ENCODE peak calls at places on chromosomes 16 and 17, in seven cellular contexts. T is cardiac muscle cell; W is CD8-positive, alpha-beta memory T cell; S is GM23338; M is effector memory CD4-positive, alpha-beta T cell; F is OCI-LY7; E is transverse colon. I is an unnamed sample. For H3K4me1 and H3K36me3, the result is how much of the 10 kb centered on the place peaks cover.

GRCh38 chr17:76528528-76529223 is 8.8 kb downstream of the CYGB start:
- DNase-seq in T (no peak), E (no peak), M (no peak), S (no peak), W (no peak), F (peak), I (no peak)

GRCh38 chr17:63497708-63498483 is 21.0 kb downstream of the ACE start:
- DNase-seq in T (peak), W (no peak), M (no peak), S (peak), F (peak), E (no peak), I (no peak)

GRCh38 chr16:56789360-56789759 is 59.4 kb downstream of the NUP93 start:
- DNase-seq in T (peak), S (no peak), M (no peak), E (peak), F (peak), W (no peak), I (no peak)

GRCh38 chr17:33385713-33386112 is 92.6 kb upstream of the ASIC2 start:
- DNase-seq in S (no peak), M (no peak), E (no peak), T (no peak), W (no peak), F (no peak), I (no peak)

GRCh38 chr17:63475491-63476412 is 1.1 kb upstream of the ACE start:
- DNase-seq in F (no peak), S (peak), E (no peak), W (no peak), M (no peak), T (no peak), I (no peak)

GRCh38 chr17:36934759-36935630 is 2.3 kb upstream of the LHX1 start:
- DNase-seq in E (no peak), M (no peak), W (no peak), S (peak), T (peak), F (no peak), I (peak)

GRCh38 chr17:73286863-73287296 is 24.9 kb downstream of the CDC42EP4 start:
- DNase-seq in F (no peak), S (no peak), E (no peak), M (no peak), T (no peak), W (no peak), I (no peak)

GRCh38 chr17:6862822-6863221 is 31.3 kb upstream of the TEKT1 start:
- DNase-seq in W (no peak), M (no peak), T (no peak), E (no peak), S (no peak), F (no peak), I (no peak)

GRCh38 chr16:67538666-67539101 is 10.1 kb downstream of the RIPOR1 start:
- DNase-seq in T (no peak), E (no peak), W (no peak), M (no peak), S (peak), F (no peak), I (no peak)

GRCh38 chr16:4902038-4902437 is 34.9 kb downstream of the PPL start:
- DNase-seq in W (no peak), F (no peak), T (no peak), S (no peak), M (no peak), E (no peak), I (no peak)

GRCh38 chr17:19317359-19318095 is 45.0 kb downstream of the B9D1 start:
- DNase-seq in E (peak), S (peak), W (no peak), T (peak), M (no peak), F (peak), I (no peak)

GRCh38 chr17:40722146-40722720 is 18.7 kb upstream of the KRT24 start:
- DNase-seq in T (no peak), M (no peak), W (no peak), E (no peak), F (no peak), S (no peak), I (no peak)

GRCh38 chr17:57508706-57509105 is 236.4 kb downstream of the CCDC182 start:
- DNase-seq in F (no peak), M (no peak), S (no peak), T (no peak), E (no peak), W (no peak), I (no peak)

GRCh38 chr17:30113213-30113612 is 3.4 kb upstream of the NSRP1 start:
- DNase-seq in T (no peak), M (no peak), F (no peak), S (no peak), E (peak), W (no peak), I (no peak)

GRCh38 chr17:7961436-7961835 is 29.4 kb downstream of the CNTROB start:
- DNase-seq in W (no peak), T (no peak), F (no peak), E (no peak), S (no peak), M (no peak), I (no peak)

GRCh38 chr17:73342549-73343167 is 30.9 kb upstream of the CDC42EP4 start:
- DNase-seq in M (no peak), W (no peak), S (peak), T (no peak), F (no peak), E (no peak), I (no peak)

GRCh38 chr16:69123894-69124293 is 8.5 kb downstream of the CHTF8 start:
- DNase-seq in E (peak), F (peak), S (peak), M (peak), T (peak), W (peak), I (peak)

GRCh38 chr16:89166696-89167424 is 4.7 kb upstream of the CDH15 start:
- DNase-seq in W (no peak), F (no peak), T (no peak), E (no peak), M (no peak), S (no peak), I (peak)

GRCh38 chr17:73787721-73788051 is 143.4 kb upstream of the SDK2 start:
- DNase-seq in T (peak), F (no peak), S (no peak), W (no peak), E (no peak), M (no peak), I (no peak)

GRCh38 chr17:4433515-4434031 is at the start of gene SPNS3:
- DNase-seq in E (no peak), M (no peak), S (no peak), W (peak), F (peak), T (no peak), I (peak)

GRCh38 chr17:60641810-60642220 is 35.8 kb upstream of the BCAS3 start:
- DNase-seq in T (peak), W (peak), M (peak), S (peak), F (peak), E (peak), I (peak)

GRCh38 chr16:25996052-25996451 is 304.3 kb downstream of the HS3ST4 start:
- DNase-seq in M (no peak), T (no peak), F (peak), W (no peak), E (no peak), S (peak), I (no peak)

GRCh38 chr17:16419929-16420271 is 4.5 kb downstream of the TRPV2 start:
- DNase-seq in F (no peak), W (peak), T (no peak), M (peak), E (no peak), S (no peak), I (peak)

GRCh38 chr17:1232786-1233185 is 37.5 kb upstream of the BHLHA9 start:
- DNase-seq in F (no peak), S (no peak), T (no peak), E (no peak), W (no peak), M (no peak), I (no peak)

GRCh38 chr16:12057276-12057675 is 80.7 kb downstream of the SNX29 start:
- DNase-seq in S (peak), T (no peak), M (no peak), F (no peak), W (no peak), E (peak), I (no peak)

GRCh38 chr16:78993342-78993741 is 607.2 kb downstream of the MAF start:
- DNase-seq in S (no peak), T (peak), E (no peak), W (no peak), M (no peak), F (no peak), I (no peak)

GRCh38 chr17:77666881-77667395 is 291.6 kb upstream of the TNRC6C start:
- DNase-seq in F (peak), W (peak), S (no peak), T (no peak), E (peak), M (peak), I (peak)

GRCh38 chr17:74690409-74690825 is 22.3 kb downstream of the CD300LF start:
- DNase-seq in W (no peak), M (no peak), S (no peak), F (peak), E (peak), T (peak), I (no peak)

DNA sequence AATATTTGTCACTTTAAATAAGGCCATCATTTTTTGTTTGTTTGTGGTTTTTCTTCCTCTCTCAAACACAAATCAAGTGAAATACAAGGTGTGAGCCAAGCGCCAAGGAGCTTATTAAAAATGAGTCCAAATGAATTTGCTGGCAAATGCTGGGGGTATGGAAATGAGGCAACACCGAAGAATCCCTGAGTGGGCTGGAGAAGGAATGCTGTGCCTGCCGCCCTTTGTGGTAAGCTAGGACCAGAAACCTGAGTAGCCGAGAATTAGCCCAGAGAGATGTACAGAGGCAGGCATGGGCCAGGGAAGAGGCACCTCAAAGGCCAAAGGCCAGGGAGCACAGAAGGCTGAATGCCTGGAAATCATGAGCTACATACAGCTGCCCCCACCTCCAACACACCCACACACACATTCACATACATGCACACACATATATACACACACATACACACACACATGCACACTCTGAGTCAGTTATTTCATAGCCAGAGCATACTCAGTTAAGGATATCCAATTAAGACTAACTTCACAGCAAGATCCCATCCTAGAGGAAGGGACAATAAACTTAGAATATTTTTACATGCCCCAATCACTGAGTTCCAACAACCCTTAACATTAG is 266.1 kb upstream of the DYNLRB2 start:
- DNase-seq in S (no peak), F (no peak), W (no peak), T (no peak), M (no peak), E (no peak), I (no peak)
- H3K27ac ChIP-seq in S (no peak), F (no peak), W (no peak), T (no peak), M (no peak), E (no peak), I (no peak)

GRCh38 chr16:21159281-21159951 is 942 bp downstream of the LDAF1 start:
- DNase-seq in S (peak), W (no peak), M (no peak), E (peak), T (peak), F (peak), I (peak)
- H3K4me1 ChIP-seq in S (under half), W (under half), M (under half), E (under half), T (under half), F (under half), I (under half)

GRCh38 chr16:24789881-24790280 is 55.9 kb upstream of the SLC5A11 start:
- DNase-seq in F (no peak), S (no peak), E (no peak), T (no peak), W (no peak), M (no peak), I (no peak)
- H3K36me3 ChIP-seq in F (half or more), S (half or more), E (under half), T (under half), W (under half), M (under half), I (half or more)

DNA sequence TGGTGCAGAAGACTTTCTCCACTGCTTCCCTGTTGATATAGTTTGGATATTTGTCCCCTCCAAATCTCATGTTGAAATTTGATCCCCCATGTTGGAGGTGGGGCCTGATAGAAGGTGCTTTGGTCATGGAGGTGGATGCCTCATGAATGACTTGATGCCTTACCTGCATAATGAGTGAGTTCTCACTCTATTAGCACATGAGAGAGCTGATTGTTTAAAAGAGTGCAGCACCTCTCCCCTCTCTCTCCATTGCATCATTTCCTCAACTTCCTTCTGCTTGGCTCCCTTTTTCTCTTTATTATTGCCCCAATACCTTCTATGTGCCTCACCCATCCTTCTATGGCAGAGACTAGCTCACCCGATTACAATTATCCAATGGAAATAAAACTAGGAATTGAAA is 90.8 kb upstream of the COX10 start:
- DNase-seq in E (no peak), F (no peak), M (no peak), T (no peak), W (no peak), S (peak), I (no peak)
- H3K27ac ChIP-seq in E (no peak), F (no peak), M (no peak), T (no peak), W (no peak), S (peak), I (no peak)

DNA sequence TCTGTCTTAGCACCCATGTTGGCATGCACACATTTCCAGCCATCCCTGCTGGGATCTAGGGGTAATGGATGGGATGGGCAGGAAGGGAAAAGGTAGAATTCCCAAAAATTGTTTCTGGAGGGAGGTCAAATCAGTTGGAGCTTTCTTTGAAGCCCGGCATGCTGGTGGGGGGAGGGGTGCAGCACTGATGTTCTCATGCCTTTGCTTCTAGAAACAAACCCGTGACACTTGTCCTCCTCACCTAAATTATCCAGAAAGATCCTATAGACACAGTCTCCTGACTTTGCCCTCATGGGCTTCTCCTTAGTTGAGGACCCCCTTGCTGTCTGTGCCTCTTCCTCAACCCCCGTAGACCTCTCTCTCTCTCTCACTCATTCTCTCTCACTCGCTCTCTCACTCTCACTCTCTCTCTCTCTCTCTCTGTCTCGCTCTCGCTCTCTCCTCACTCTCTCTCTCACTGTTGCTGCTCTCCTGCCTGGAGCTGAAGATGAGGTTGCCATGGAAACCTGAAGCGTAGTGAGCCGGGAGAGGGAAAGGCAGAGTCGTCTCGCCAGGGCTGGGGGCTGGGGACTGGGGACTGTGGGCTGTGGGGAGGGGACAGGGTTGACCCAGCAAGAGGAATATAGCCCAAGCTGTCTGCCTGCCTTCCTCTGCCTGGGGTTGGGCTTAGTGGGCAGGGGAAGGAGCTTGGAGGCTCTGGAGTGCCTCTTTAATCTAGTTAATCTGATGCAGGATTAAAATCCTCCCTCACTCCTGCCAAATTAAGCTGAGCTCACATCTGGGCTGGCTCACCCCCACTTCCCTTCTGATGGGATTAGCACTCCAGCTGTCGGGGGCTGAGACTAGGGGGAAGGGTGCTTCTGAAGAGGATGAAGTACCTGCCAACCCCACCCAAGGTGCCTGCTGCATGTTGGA is 16.1 kb downstream of the LASP1 start:
- DNase-seq in M (no peak), F (no peak), T (peak), S (peak), W (no peak), E (no peak), I (no peak)
- H3K4me1 ChIP-seq in M (half or more), F (under half), T (under half), S (half or more), W (half or more), E (under half), I (half or more)

GRCh38 chr16:1770328-1771071 is 843 bp downstream of the NME3 start:
- DNase-seq in E (peak), F (peak), M (peak), W (peak), T (no peak), S (peak), I (peak)

GRCh38 chr16:1771864-1772361 is 570 bp upstream of the NME3 start:
- DNase-seq in F (peak), E (peak), T (peak), W (no peak), M (no peak), S (peak), I (no peak)

GRCh38 chr16:1772362-1772907 is at the start of gene EME2:
- DNase-seq in E (peak), W (peak), T (no peak), F (no peak), S (no peak), M (peak), I (peak)

GRCh38 chr16:1769402-1770300 is 1.7 kb downstream of the NME3 start:
- DNase-seq in T (no peak), S (no peak), F (no peak), E (no peak), M (no peak), W (no peak), I (no peak)

DNA sequence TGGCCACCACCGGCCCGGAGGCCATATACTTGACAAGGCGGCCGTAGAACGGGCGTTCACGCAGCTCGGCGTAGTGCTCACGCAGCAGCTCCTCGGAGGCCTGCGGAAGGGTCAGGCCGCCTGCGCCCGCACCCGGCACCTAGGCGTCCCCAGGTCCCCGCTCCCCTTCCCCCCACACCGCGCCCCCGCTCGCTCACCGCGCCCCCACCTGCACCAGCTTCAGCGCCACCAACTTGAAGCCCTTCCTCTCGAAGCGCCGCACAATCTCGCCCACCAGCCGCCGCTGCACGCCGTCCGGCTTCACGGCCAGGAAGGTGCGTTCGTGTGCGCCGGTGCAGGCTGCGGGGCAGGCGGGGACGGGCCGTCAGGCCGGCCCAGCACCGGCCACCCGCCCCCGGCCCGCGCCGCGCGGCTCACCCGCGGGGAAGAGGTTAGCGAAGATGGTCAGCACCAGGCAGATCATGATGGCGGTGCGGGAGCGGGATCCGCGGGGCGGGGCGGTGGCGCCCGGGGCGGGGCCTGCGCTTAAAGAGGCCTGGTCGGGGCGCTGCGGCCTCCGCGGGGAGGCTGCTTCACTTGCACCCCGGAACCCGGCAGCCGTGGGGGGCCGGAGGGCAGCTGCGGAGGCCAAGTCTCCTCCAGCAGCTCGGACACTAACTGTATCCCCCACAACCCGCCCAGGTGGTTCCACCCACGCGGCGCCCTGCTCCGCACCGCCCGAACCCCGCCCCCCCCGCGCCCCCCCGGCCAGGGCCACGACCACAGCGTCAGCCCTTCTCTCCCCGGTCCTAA is at the start of gene NME3:
- DNase-seq in F (peak), E (peak), W (peak), T (peak), M (peak), S (peak), I (peak)
- H3K36me3 ChIP-seq in F (half or more), E (under half), W (under half), T (under half), M (under half), S (under half), I (under half)

DNA sequence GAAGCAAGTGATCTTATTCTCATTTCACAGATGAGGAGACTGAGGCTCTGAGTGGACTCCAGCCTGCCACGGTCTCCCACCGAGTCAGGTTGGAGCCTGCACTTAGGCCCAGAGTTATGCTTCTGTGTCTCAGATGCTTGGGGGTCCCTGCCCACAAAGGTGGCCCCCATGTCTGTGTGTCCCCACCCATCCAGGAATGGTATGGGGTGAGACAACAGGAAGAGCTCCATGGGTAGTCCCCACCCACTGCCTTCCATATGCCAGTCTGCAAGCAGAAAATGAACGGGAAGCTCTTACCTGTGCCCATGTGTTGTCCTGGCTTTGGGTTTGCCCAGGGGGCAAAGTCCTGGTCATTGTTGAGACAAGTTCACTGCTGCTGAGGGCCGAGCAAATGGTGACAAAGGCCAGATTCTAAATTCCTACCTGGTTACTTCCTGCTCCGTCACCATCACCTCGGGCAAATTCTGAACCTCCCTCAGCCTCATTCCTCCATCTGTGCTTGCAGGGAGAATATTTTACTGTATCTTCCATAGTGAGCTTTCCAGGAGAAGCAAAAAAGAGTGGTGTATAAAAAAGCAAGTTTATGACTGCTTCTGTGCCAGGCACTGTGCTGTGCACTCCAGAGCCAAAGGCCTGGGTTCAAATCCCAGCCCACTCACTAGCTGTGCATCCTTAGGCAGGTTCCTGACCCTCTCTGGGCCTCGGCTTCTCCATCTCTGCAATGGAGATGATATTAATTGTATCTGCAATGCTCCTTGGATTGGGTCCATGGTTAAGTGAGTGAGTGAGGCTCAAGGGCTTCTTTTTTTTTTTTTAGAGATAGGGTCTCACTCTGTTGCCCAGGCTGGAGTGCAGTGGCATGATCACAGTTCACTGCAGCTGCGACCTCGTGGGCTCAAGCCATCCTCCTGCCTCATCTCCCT is 9.3 kb downstream of the IL4R start:
- DNase-seq in T (no peak), E (peak), W (no peak), F (no peak), M (no peak), S (no peak), I (no peak)
- H3K27ac ChIP-seq in T (peak), E (peak), W (no peak), F (no peak), M (no peak), S (no peak), I (no peak)